ENCODE peak calls at places on chromosomes 7 and 10, in ten cellular contexts. A is mesendoderm; W is neural progenitor cell; M is GM23338; K is keratinocyte; H is small intestine; B is naive thymus-derived CD4-positive, alpha-beta T cell; G is pancreas; P is psoas muscle; X is mammary epithelial cell. N is an unnamed sample.

GRCh38 chr7:17242504-17242903 is 55.9 kb upstream of the AHR start:
- DNase-seq in X (peak), W (no peak), G (no peak), K (no peak), M (no peak), H (no peak), P (no peak), A (no peak), B (no peak), N (no peak)

GRCh38 chr7:41711283-41712064 is 8.6 kb upstream of the INHBA start:
- DNase-seq in W (peak), M (peak), G (no peak), H (peak), B (no peak), X (no peak), K (no peak), P (no peak), A (peak), N (no peak)

GRCh38 chr10:92829042-92829785 is 19.1 kb upstream of the EXOC6 start:
- DNase-seq in K (no peak), A (peak), X (no peak), H (no peak), P (no peak), B (no peak), W (peak), M (peak), G (no peak), N (no peak)

GRCh38 chr10:120854388-120854787 is 3.2 kb downstream of the WDR11 start:
- DNase-seq in K (no peak), A (no peak), W (no peak), G (no peak), P (no peak), B (no peak), M (no peak), X (no peak), H (no peak), N (no peak)

GRCh38 chr7:28016297-28016696 is 164.3 kb downstream of the JAZF1 start:
- DNase-seq in M (no peak), P (no peak), G (no peak), X (no peak), K (no peak), A (no peak), W (no peak), H (no peak), B (no peak), N (no peak)

GRCh38 chr7:29859491-29860180 is 53.3 kb downstream of the WIPF3 start:
- DNase-seq in X (no peak), M (no peak), H (no peak), P (no peak), K (no peak), G (peak), B (no peak), W (no peak), A (no peak), N (no peak)

GRCh38 chr10:122252805-122253204 is 18.3 kb upstream of the BTBD16 start:
- DNase-seq in G (no peak), W (no peak), P (no peak), B (no peak), X (no peak), K (no peak), A (no peak), M (no peak), H (no peak), N (no peak)

GRCh38 chr10:114917927-114918672 is 19.9 kb upstream of the TRUB1 start:
- DNase-seq in A (peak), W (peak), K (no peak), H (no peak), B (no peak), X (peak), M (peak), G (no peak), P (no peak), N (peak)

GRCh38 chr10:124998624-124999291 is 56.8 kb downstream of the ZRANB1 start:
- DNase-seq in G (peak), X (no peak), B (no peak), P (no peak), K (no peak), H (no peak), A (no peak), M (no peak), W (no peak), N (no peak)

GRCh38 chr7:77823787-77824186 is 25.2 kb downstream of the PHTF2 start:
- DNase-seq in G (no peak), P (no peak), B (no peak), H (no peak), M (no peak), A (no peak), K (no peak), X (no peak), W (no peak), N (no peak)

GRCh38 chr10:93894516-93895378 is 969 bp downstream of the SLC35G1 start:
- DNase-seq in B (no peak), M (no peak), G (no peak), W (no peak), P (no peak), H (no peak), K (no peak), X (no peak), A (peak), N (no peak)

GRCh38 chr7:75985518-75986146 is 8.8 kb downstream of the TMEM120A start:
- DNase-seq in B (no peak), X (no peak), G (peak), M (no peak), P (peak), K (no peak), H (peak), W (no peak), A (no peak), N (no peak)

GRCh38 chr10:15201589-15202300 is 33.3 kb upstream of the NMT2 start:
- DNase-seq in B (no peak), G (no peak), X (peak), P (no peak), K (no peak), A (no peak), H (no peak), M (no peak), W (no peak), N (peak)

GRCh38 chr7:1418505-1419309 is 40.6 kb downstream of the MICALL2 start:
- DNase-seq in X (no peak), G (no peak), B (no peak), K (no peak), P (no peak), M (peak), A (peak), H (no peak), W (peak), N (no peak)

GRCh38 chr7:82183633-82184032 is 259.9 kb downstream of the CACNA2D1 start:
- DNase-seq in G (no peak), W (no peak), M (no peak), B (no peak), X (peak), H (no peak), A (no peak), P (no peak), K (peak), N (peak)

GRCh38 chr10:128990986-128991385 is 476.1 kb upstream of the MGMT start:
- DNase-seq in X (no peak), H (no peak), W (no peak), M (no peak), B (no peak), G (no peak), P (no peak), K (no peak), A (no peak), N (no peak)

GRCh38 chr7:63900394-63901203 is 98.0 kb upstream of the ZNF722 start:
- DNase-seq in H (peak), X (no peak), K (no peak), P (peak), G (peak), A (no peak), W (no peak), M (no peak), B (peak), N (no peak)

GRCh38 chr7:74364061-74364460 is 74.9 kb downstream of the CLIP2 start:
- DNase-seq in A (peak), W (peak), X (no peak), P (no peak), M (peak), K (no peak), G (no peak), B (no peak), H (no peak), N (no peak)

GRCh38 chr7:138434458-138435093 is 25.5 kb upstream of the TRIM24 start:
- DNase-seq in B (no peak), H (no peak), A (no peak), W (no peak), K (no peak), M (peak), G (no peak), P (no peak), X (no peak), N (no peak)

GRCh38 chr7:148587076-148587475 is 3.5 kb upstream of the C7orf33 start:
- DNase-seq in M (no peak), X (no peak), B (no peak), P (no peak), H (no peak), G (no peak), W (no peak), K (no peak), A (no peak), N (no peak)

GRCh38 chr10:74502963-74503608 is 323.3 kb upstream of the KAT6B start:
- DNase-seq in M (no peak), G (no peak), X (peak), P (no peak), B (no peak), K (no peak), A (peak), W (no peak), H (no peak), N (peak)

GRCh38 chr7:103059471-103059870 is 15.1 kb downstream of the FBXL13 start:
- DNase-seq in B (no peak), X (no peak), A (no peak), K (no peak), G (no peak), H (no peak), M (no peak), W (no peak), P (no peak), N (no peak)

GRCh38 chr7:23598321-23598720 is 1.1 kb downstream of the CCDC126 start:
- DNase-seq in B (no peak), K (no peak), W (no peak), G (no peak), X (peak), M (peak), A (peak), P (no peak), H (peak), N (no peak)

GRCh38 chr7:132353902-132354301 is 222.4 kb downstream of the PLXNA4 start:
- DNase-seq in B (no peak), A (no peak), X (no peak), M (no peak), K (no peak), P (no peak), G (no peak), W (peak), H (no peak), N (no peak)

DNA sequence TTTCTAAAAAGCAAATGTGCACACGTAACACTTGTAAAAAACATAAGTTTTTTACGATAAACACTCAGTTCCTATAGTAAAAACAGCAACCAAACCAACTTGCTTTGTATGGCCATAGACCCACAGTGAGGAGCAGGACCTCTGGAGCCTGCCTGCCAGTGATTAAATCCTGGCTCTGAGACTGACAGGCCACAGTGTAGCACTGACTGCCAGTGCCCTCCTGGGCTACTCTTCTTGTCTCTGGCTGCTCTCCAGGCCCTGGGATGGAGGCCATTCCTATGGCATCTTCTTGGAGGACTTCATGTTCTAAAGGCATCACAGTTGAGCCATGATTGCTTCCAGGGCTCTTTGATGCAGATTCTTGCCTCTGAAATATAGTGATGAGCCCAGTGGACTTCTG is 22.7 kb upstream of the TMEM254 start:
- DNase-seq in W (no peak), P (no peak), M (no peak), B (no peak), A (no peak), G (no peak), K (no peak), X (no peak), H (no peak), N (no peak)
- H3K27ac ChIP-seq in W (no peak), P (no peak), M (no peak), B (no peak), A (no peak), G (no peak), K (no peak), X (no peak), H (no peak), N (no peak)

DNA sequence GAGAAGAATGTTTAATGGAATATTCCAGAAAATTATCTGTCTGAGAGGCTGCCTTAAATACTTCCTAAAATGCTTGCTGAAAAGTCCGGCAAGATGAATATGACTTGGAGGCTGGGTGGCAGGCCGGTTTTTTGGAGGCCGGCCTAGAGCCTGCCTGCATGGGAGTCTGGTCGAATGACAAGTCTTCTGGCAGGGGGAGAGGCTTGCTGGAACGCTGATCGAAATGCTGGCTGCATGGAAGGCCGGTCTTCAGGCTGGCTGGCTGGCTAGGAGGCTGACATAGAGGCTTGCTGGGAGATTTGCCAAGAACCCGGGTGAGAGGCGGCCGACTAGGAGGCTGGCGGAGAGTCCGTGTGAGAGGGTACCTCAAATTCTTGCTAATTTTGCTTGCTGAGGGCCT is 135.7 kb downstream of the OR13A1 start:
- DNase-seq in H (no peak), A (no peak), G (no peak), M (no peak), B (no peak), W (no peak), X (no peak), K (no peak), P (peak), N (no peak)
- H3K4me3 ChIP-seq in H (no peak), A (no peak), G (no peak), M (no peak), B (no peak), W (no peak), X (no peak), K (no peak), P (no peak), N (no peak)

GRCh38 chr7:143223784-143224183 is 1.9 kb downstream of the TAS2R40 start:
- DNase-seq in H (no peak), A (no peak), M (no peak), P (no peak), X (no peak), G (no peak), B (no peak), K (no peak), W (no peak), N (no peak)

GRCh38 chr7:143217806-143218205 is 4.0 kb upstream of the TAS2R40 start:
- DNase-seq in B (no peak), A (no peak), H (no peak), X (no peak), M (no peak), K (no peak), G (no peak), P (no peak), W (no peak), N (no peak)

GRCh38 chr7:143221737-143222136 is at the start of gene TAS2R40:
- DNase-seq in W (no peak), K (no peak), G (no peak), M (no peak), B (no peak), H (no peak), A (no peak), P (no peak), X (no peak), N (no peak)

GRCh38 chr7:143225047-143225446 is 3.2 kb downstream of the TAS2R40 start:
- DNase-seq in M (no peak), P (no peak), W (no peak), K (no peak), G (no peak), B (no peak), H (no peak), A (no peak), X (no peak), N (no peak)

DNA sequence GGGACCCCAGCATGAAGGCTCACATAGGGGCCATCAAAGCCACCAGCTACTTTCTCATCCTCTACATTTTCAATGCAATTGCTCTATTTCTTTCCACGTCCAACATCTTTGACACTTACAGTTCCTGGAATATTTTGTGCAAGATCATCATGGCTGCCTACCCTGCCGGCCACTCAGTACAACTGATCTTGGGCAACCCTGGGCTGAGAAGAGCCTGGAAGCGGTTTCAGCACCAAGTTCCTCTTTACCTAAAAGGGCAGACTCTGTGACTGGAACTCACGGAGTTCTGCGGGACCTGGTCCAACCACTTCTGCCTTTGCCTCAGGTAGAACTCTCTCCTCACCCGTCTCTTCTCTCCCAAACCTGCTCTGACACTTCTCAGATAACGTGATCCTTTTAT is 945 bp downstream of the TAS2R40 start:
- DNase-seq in A (no peak), H (no peak), K (no peak), P (no peak), B (no peak), X (no peak), G (no peak), W (no peak), M (no peak), N (no peak)
- H3K27ac ChIP-seq in A (no peak), H (no peak), K (no peak), P (no peak), B (no peak), X (no peak), G (no peak), W (no peak), M (no peak), N (no peak)

GRCh38 chr10:71213127-71213616 is 802 bp downstream of the UNC5B start:
- DNase-seq in A (peak), M (peak), H (peak), K (peak), W (peak), P (peak), X (peak), B (peak), G (peak), N (peak)

GRCh38 chr10:71211759-71212248 is 566 bp upstream of the UNC5B start:
- DNase-seq in M (no peak), X (no peak), W (no peak), P (no peak), G (no peak), A (no peak), H (peak), K (no peak), B (no peak), N (no peak)

GRCh38 chr10:71214641-71215160 is 2.3 kb downstream of the UNC5B start:
- DNase-seq in K (no peak), X (no peak), M (no peak), W (no peak), G (no peak), A (no peak), H (no peak), B (no peak), P (no peak), N (no peak)

GRCh38 chr10:71212249-71213126 is at the start of gene UNC5B:
- DNase-seq in K (no peak), P (peak), M (peak), G (peak), A (peak), W (peak), H (peak), X (peak), B (peak), N (peak)

GRCh38 chr10:71213761-71214440 is 1.5 kb downstream of the UNC5B start:
- DNase-seq in A (peak), H (no peak), W (peak), P (no peak), M (peak), G (peak), K (no peak), B (no peak), X (peak), N (peak)
- H3K4me3 ChIP-seq in A (peak), H (no peak), W (peak), P (peak), M (peak), G (peak), K (peak), B (no peak), X (peak), N (peak)

DNA sequence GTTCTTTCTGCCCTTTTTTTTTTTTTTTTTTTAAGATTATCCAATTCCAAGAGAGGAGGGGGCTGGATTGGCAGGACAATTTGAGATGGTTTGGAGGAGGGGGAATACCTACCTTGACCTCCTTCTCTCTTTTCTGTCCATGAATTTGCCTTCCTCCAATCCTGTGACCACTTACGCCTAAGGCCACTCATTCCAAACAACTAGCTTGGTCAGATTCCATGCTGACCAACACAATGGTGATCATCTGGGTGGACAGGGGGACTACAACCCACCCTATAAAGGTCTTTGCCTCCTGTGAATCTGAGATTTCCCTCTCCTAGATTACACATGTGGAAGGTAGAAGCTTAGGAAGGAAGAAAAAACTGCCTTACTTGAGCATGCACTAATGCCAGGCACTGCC is 2.3 kb upstream of the LDB1 start:
- DNase-seq in B (no peak), W (no peak), X (no peak), M (no peak), P (no peak), G (no peak), K (no peak), A (peak), H (no peak), N (no peak)
- H3K27ac ChIP-seq in B (peak), W (no peak), X (no peak), M (peak), P (peak), G (no peak), K (no peak), A (peak), H (peak), N (no peak)

GRCh38 chr7:36130236-36130945 is 22.7 kb upstream of the EEPD1 start:
- DNase-seq in B (no peak), H (no peak), P (no peak), W (no peak), X (no peak), G (no peak), K (no peak), A (no peak), M (no peak), N (no peak)

GRCh38 chr7:36131026-36131425 is 22.0 kb upstream of the EEPD1 start:
- DNase-seq in B (no peak), A (no peak), K (no peak), M (no peak), P (no peak), X (no peak), W (no peak), G (no peak), H (no peak), N (no peak)

GRCh38 chr7:36128448-36129047 is 24.5 kb upstream of the EEPD1 start:
- DNase-seq in X (peak), B (no peak), A (peak), G (peak), H (peak), K (no peak), W (no peak), P (peak), M (peak), N (peak)

GRCh38 chr7:36129048-36129534 is 24.0 kb upstream of the EEPD1 start:
- DNase-seq in H (peak), M (no peak), W (no peak), X (no peak), B (no peak), A (no peak), G (peak), P (peak), K (no peak), N (peak)

GRCh38 chr7:36127075-36127740 is 25.8 kb upstream of the EEPD1 start:
- DNase-seq in X (no peak), H (no peak), G (no peak), B (no peak), K (no peak), A (no peak), P (no peak), W (no peak), M (no peak), N (no peak)
- H3K4me3 ChIP-seq in X (no peak), H (no peak), G (no peak), B (no peak), K (no peak), A (no peak), P (no peak), W (no peak), M (no peak), N (no peak)

DNA sequence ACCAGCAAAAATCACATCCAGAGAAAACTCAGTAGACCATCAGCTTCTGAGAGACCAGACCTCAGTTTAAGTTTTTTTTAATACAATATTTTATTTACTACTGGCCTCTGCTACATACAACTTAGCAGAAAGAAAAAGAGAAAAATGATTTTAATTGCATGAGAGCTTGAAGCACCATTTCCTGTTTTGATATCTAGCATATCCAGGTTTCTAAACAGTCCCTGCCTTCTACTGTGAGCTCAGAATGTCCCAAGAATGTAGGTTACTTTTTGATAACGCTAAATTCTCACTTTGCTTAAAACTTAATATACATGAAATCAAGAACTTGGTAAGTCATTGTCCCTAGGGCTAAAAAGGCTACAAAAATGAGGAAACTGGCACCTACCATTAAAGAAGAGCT is 7.1 kb downstream of the TMEM243 start:
- DNase-seq in B (no peak), K (no peak), P (no peak), H (no peak), A (no peak), X (no peak), G (no peak), W (no peak), M (no peak), N (no peak)
- H3K27ac ChIP-seq in B (peak), K (no peak), P (no peak), H (peak), A (no peak), X (no peak), G (no peak), W (no peak), M (no peak), N (no peak)

GRCh38 chr10:69181433-69181832 is 1.4 kb downstream of the SUPV3L1 start:
- DNase-seq in B (no peak), M (no peak), X (peak), H (no peak), W (peak), G (no peak), A (peak), K (no peak), P (no peak), N (no peak)
- H3K4me3 ChIP-seq in B (peak), M (peak), X (peak), H (no peak), W (peak), G (peak), A (no peak), K (peak), P (peak), N (peak)

N was measured in brain microvascular endothelial cell.